ENCODE peak calls at places on chromosomes 6 and 20, in ten cellular contexts. One of them, this sample, is unnamed.

GRCh38 chr20:4563534-4563933 is 158.2 kb upstream of the PRND start:
- DNase-seq in GM20000: no peak
- DNase-seq in SHP77: no peak
- DNase-seq in RPMI8226: peak
- DNase-seq in tibial nerve: no peak
- DNase-seq in NCI-H2081: no peak
- DNase-seq in stimulated activated CD4-positive, alpha-beta T cell treated with anti-CD3 and anti-CD28 coated beads, Interleukin-4, amount 100 ng/mL, for 48 hours: no peak
- DNase-seq in NCI-H1436: no peak
- DNase-seq in activated CD4-positive, alpha-beta T cell treated with anti-CD3 and anti-CD28 coated beads for 4 hours: no peak
- DNase-seq in activated T-cell treated with anti-CD3 and anti-CD28 coated beads for 24 hours: no peak
- DNase-seq in this sample: no peak

GRCh38 chr20:44696315-44696714 is 18.9 kb upstream of the CCN5 start:
- DNase-seq in NCI-H1436: no peak
- DNase-seq in tibial nerve: no peak
- DNase-seq in RPMI8226: peak
- DNase-seq in activated CD4-positive, alpha-beta T cell treated with anti-CD3 and anti-CD28 coated beads for 4 hours: no peak
- DNase-seq in activated T-cell treated with anti-CD3 and anti-CD28 coated beads for 24 hours: no peak
- DNase-seq in NCI-H2081: no peak
- DNase-seq in GM20000: no peak
- DNase-seq in SHP77: no peak
- DNase-seq in stimulated activated CD4-positive, alpha-beta T cell treated with anti-CD3 and anti-CD28 coated beads, Interleukin-4, amount 100 ng/mL, for 48 hours: no peak
- DNase-seq in this sample: no peak

GRCh38 chr6:15389079-15389758 is 143.3 kb downstream of the JARID2 start:
- DNase-seq in tibial nerve: no peak
- DNase-seq in SHP77: no peak
- DNase-seq in NCI-H1436: no peak
- DNase-seq in stimulated activated CD4-positive, alpha-beta T cell treated with anti-CD3 and anti-CD28 coated beads, Interleukin-4, amount 100 ng/mL, for 48 hours: no peak
- DNase-seq in NCI-H2081: no peak
- DNase-seq in RPMI8226: no peak
- DNase-seq in activated CD4-positive, alpha-beta T cell treated with anti-CD3 and anti-CD28 coated beads for 4 hours: no peak
- DNase-seq in activated T-cell treated with anti-CD3 and anti-CD28 coated beads for 24 hours: no peak
- DNase-seq in GM20000: no peak
- DNase-seq in this sample: no peak

GRCh38 chr6:104095661-104096416 is 763.9 kb downstream of the HACE1 start:
- DNase-seq in activated CD4-positive, alpha-beta T cell treated with anti-CD3 and anti-CD28 coated beads for 4 hours: no peak
- DNase-seq in GM20000: no peak
- DNase-seq in SHP77: peak
- DNase-seq in tibial nerve: no peak
- DNase-seq in NCI-H1436: no peak
- DNase-seq in RPMI8226: no peak
- DNase-seq in NCI-H2081: peak
- DNase-seq in activated T-cell treated with anti-CD3 and anti-CD28 coated beads for 24 hours: no peak
- DNase-seq in stimulated activated CD4-positive, alpha-beta T cell treated with anti-CD3 and anti-CD28 coated beads, Interleukin-4, amount 100 ng/mL, for 48 hours: no peak
- DNase-seq in this sample: no peak

GRCh38 chr6:148972481-148972880 is 225.7 kb downstream of the UST start:
- DNase-seq in SHP77: peak
- DNase-seq in stimulated activated CD4-positive, alpha-beta T cell treated with anti-CD3 and anti-CD28 coated beads, Interleukin-4, amount 100 ng/mL, for 48 hours: peak
- DNase-seq in RPMI8226: peak
- DNase-seq in GM20000: peak
- DNase-seq in tibial nerve: no peak
- DNase-seq in activated T-cell treated with anti-CD3 and anti-CD28 coated beads for 24 hours: peak
- DNase-seq in NCI-H2081: peak
- DNase-seq in activated CD4-positive, alpha-beta T cell treated with anti-CD3 and anti-CD28 coated beads for 4 hours: peak
- DNase-seq in NCI-H1436: peak
- DNase-seq in this sample: no peak

GRCh38 chr20:3818155-3819151 is 1.9 kb upstream of the AP5S1 start:
- DNase-seq in NCI-H1436: peak
- DNase-seq in tibial nerve: no peak
- DNase-seq in activated CD4-positive, alpha-beta T cell treated with anti-CD3 and anti-CD28 coated beads for 4 hours: no peak
- DNase-seq in GM20000: peak
- DNase-seq in SHP77: peak
- DNase-seq in NCI-H2081: peak
- DNase-seq in RPMI8226: peak
- DNase-seq in stimulated activated CD4-positive, alpha-beta T cell treated with anti-CD3 and anti-CD28 coated beads, Interleukin-4, amount 100 ng/mL, for 48 hours: no peak
- DNase-seq in activated T-cell treated with anti-CD3 and anti-CD28 coated beads for 24 hours: no peak
- DNase-seq in this sample: peak

GRCh38 chr6:131023834-131024504 is 39.1 kb downstream of the EPB41L2 start:
- DNase-seq in activated CD4-positive, alpha-beta T cell treated with anti-CD3 and anti-CD28 coated beads for 4 hours: no peak
- DNase-seq in tibial nerve: no peak
- DNase-seq in GM20000: no peak
- DNase-seq in NCI-H1436: no peak
- DNase-seq in SHP77: no peak
- DNase-seq in activated T-cell treated with anti-CD3 and anti-CD28 coated beads for 24 hours: no peak
- DNase-seq in NCI-H2081: no peak
- DNase-seq in stimulated activated CD4-positive, alpha-beta T cell treated with anti-CD3 and anti-CD28 coated beads, Interleukin-4, amount 100 ng/mL, for 48 hours: no peak
- DNase-seq in RPMI8226: no peak
- DNase-seq in this sample: no peak

GRCh38 chr6:79808846-79809245 is 138.5 kb downstream of the ELOVL4 start:
- DNase-seq in RPMI8226: no peak
- DNase-seq in activated T-cell treated with anti-CD3 and anti-CD28 coated beads for 24 hours: no peak
- DNase-seq in NCI-H1436: no peak
- DNase-seq in GM20000: no peak
- DNase-seq in SHP77: no peak
- DNase-seq in NCI-H2081: peak
- DNase-seq in tibial nerve: no peak
- DNase-seq in stimulated activated CD4-positive, alpha-beta T cell treated with anti-CD3 and anti-CD28 coated beads, Interleukin-4, amount 100 ng/mL, for 48 hours: no peak
- DNase-seq in activated CD4-positive, alpha-beta T cell treated with anti-CD3 and anti-CD28 coated beads for 4 hours: no peak
- DNase-seq in this sample: no peak

GRCh38 chr6:149080511-149080910 is 237.0 kb upstream of the TAB2 start:
- DNase-seq in NCI-H2081: no peak
- DNase-seq in RPMI8226: no peak
- DNase-seq in SHP77: no peak
- DNase-seq in NCI-H1436: no peak
- DNase-seq in GM20000: no peak
- DNase-seq in stimulated activated CD4-positive, alpha-beta T cell treated with anti-CD3 and anti-CD28 coated beads, Interleukin-4, amount 100 ng/mL, for 48 hours: no peak
- DNase-seq in activated CD4-positive, alpha-beta T cell treated with anti-CD3 and anti-CD28 coated beads for 4 hours: no peak
- DNase-seq in activated T-cell treated with anti-CD3 and anti-CD28 coated beads for 24 hours: no peak
- DNase-seq in tibial nerve: no peak
- DNase-seq in this sample: no peak

This sample was measured in lung.